ENCODE peak calls at places on chromosomes 16 and 17, in five cellular contexts. J is Calu3; M is HFFc6; A is T-helper 9 cell; X is effector CD4-positive, alpha-beta T cell. L is an unnamed sample.
A peak's percentile ranks its signal among the peaks of the same experiment; 100 is the strongest.

GRCh38 chr16:46808997-46809396 is 22.0 kb downstream of the C16orf87 start:
- DNase-seq in M (no peak), X (no peak), J (no peak), A (no peak), L (no peak)

GRCh38 chr17:49603720-49604119 is 28.0 kb downstream of the NXPH3 start:
- DNase-seq in J (no peak), A (no peak), X (no peak), M (no peak), L (no peak)

GRCh38 chr17:278055-279028 is 74.3 kb downstream of the RPH3AL start:
- DNase-seq in A (no peak), J (no peak), X (no peak), M (no peak), L (no peak)

GRCh38 chr16:84631882-84632281 is 14.0 kb upstream of the COTL1 start:
- DNase-seq in X (no peak), J (no peak), M (no peak), A (no peak), L (no peak)

GRCh38 chr17:59707971-59708425 is 544 bp downstream of the VMP1 start:
- DNase-seq in M (no peak), X (no peak), A (peak; percentile 3), J (no peak), L (no peak)

GRCh38 chr16:27318399-27319256 is 4.9 kb downstream of the IL4R start:
- DNase-seq in A (no peak), X (peak; percentile 38), M (no peak), J (peak; percentile 46), L (no peak)

GRCh38 chr17:2933606-2934005 is 129.8 kb downstream of the OR1D5 start:
- DNase-seq in J (no peak), A (no peak), M (no peak), X (no peak), L (no peak)

GRCh38 chr17:71068351-71068750 is 899.0 kb downstream of the KCNJ2 start:
- DNase-seq in M (no peak), A (no peak), X (no peak), J (no peak), L (no peak)

GRCh38 chr17:33266116-33266515 is 27.0 kb downstream of the ASIC2 start:
- DNase-seq in X (no peak), J (no peak), M (no peak), A (no peak), L (no peak)

GRCh38 chr16:10971560-10971961 is 27.2 kb downstream of the CLEC16A start:
- DNase-seq in M (peak; percentile 93), A (no peak), J (peak; percentile 64), X (peak; percentile 31), L (peak; percentile 29)

GRCh38 chr16:22139732-22140131 is 22.6 kb upstream of the SDR42E2 start:
- DNase-seq in X (no peak), J (no peak), A (no peak), M (no peak), L (no peak)

GRCh38 chr16:30139895-30140481 is 17.0 kb upstream of the MAPK3 start:
- DNase-seq in J (no peak), M (no peak), X (no peak), A (no peak), L (no peak)

GRCh38 chr16:69293401-69293800 is 17.7 kb upstream of the VPS4A start:
- DNase-seq in X (no peak), J (no peak), M (no peak), A (no peak), L (no peak)

GRCh38 chr17:79985361-79985760 is 50.3 kb downstream of the TBC1D16 start:
- DNase-seq in A (no peak), M (no peak), J (no peak), X (no peak), L (no peak)

GRCh38 chr16:87330257-87330624 is 13.0 kb upstream of the C16orf95 start:
- DNase-seq in J (no peak), A (no peak), M (no peak), X (no peak), L (no peak)

GRCh38 chr17:8350339-8350738 is 10.7 kb downstream of the ODF4 start:
- DNase-seq in J (no peak), M (no peak), X (no peak), A (no peak), L (no peak)

GRCh38 chr17:9645858-9646555 is 690 bp downstream of the USP43 start:
- DNase-seq in A (no peak), X (no peak), M (no peak), J (peak; percentile 67), L (peak; percentile 76)

GRCh38 chr17:55458977-55459376 is 37.3 kb upstream of the MMD start:
- DNase-seq in M (peak; percentile 70), X (no peak), A (no peak), J (peak; percentile 54), L (no peak)

GRCh38 chr17:40035162-40035559 is 19.0 kb downstream of the MED24 start:
- DNase-seq in M (no peak), J (peak; percentile 74), A (no peak), X (no peak), L (no peak)

GRCh38 chr16:79415983-79416641 is 184.4 kb downstream of the MAF start:
- DNase-seq in A (no peak), M (no peak), J (no peak), X (no peak), L (no peak)

GRCh38 chr17:10270258-10270657 is 71.9 kb upstream of the GAS7 start:
- DNase-seq in A (no peak), M (no peak), J (no peak), X (no peak), L (no peak)

GRCh38 chr17:78737332-78737731 is 44.7 kb downstream of the CYTH1 start:
- DNase-seq in J (no peak), X (no peak), A (no peak), M (peak; percentile 75), L (no peak)

GRCh38 chr16:69848635-69849545 is 86.8 kb downstream of the WWP2 start:
- DNase-seq in J (no peak), A (no peak), M (peak; percentile 86), X (no peak), L (peak; percentile 87)

GRCh38 chr17:40460585-40460975 is 17.3 kb downstream of the IGFBP4 start:
- DNase-seq in M (no peak), X (no peak), A (no peak), J (no peak), L (no peak)

GRCh38 chr17:19727466-19728113 is 11.2 kb upstream of the SLC47A2 start:
- DNase-seq in A (no peak), X (no peak), M (peak; percentile 69), J (no peak), L (peak; percentile 50)

GRCh38 chr17:79851461-79851817 is 12.2 kb upstream of the CBX4 start:
- DNase-seq in A (no peak), J (peak; percentile 92), M (no peak), X (no peak), L (peak; percentile 76)

GRCh38 chr16:23502466-23502865 is 7.8 kb downstream of the GGA2 start:
- DNase-seq in X (no peak), A (no peak), M (no peak), J (no peak), L (no peak)

GRCh38 chr17:49991409-49991808 is 3.6 kb downstream of the DLX3 start:
- DNase-seq in J (no peak), X (no peak), M (no peak), A (no peak), L (no peak)

GRCh38 chr17:75521290-75521689 is 4.2 kb upstream of the LLGL2 start:
- DNase-seq in M (no peak), X (no peak), A (no peak), J (no peak), L (no peak)

GRCh38 chr17:38602453-38602852 is 3.3 kb downstream of the SRCIN1 start:
- DNase-seq in J (no peak), M (no peak), X (no peak), A (no peak), L (no peak)

GRCh38 chr17:7475764-7476422 is 3.5 kb downstream of the ZBTB4 start:
- DNase-seq in M (peak; percentile 35), J (no peak), X (no peak), A (no peak), L (peak; percentile 50)

GRCh38 chr16:85611205-85611454 is 2.0 kb upstream of the GSE1 start:
- DNase-seq in X (no peak), M (no peak), J (no peak), A (no peak), L (no peak)

GRCh38 chr16:57800213-57801097 is 1.8 kb downstream of the KIFC3 start:
- DNase-seq in M (no peak), A (no peak), X (no peak), J (no peak), L (no peak)

GRCh38 chr16:20202747-20203146 is 124.6 kb downstream of the GP2 start:
- DNase-seq in X (no peak), M (no peak), A (no peak), J (no peak), L (no peak)

GRCh38 chr17:61597606-61598005 is 6.6 kb upstream of the NACA2 start:
- DNase-seq in A (no peak), X (no peak), J (no peak), M (no peak), L (no peak)

GRCh38 chr17:42660692-42661345 is 1.7 kb downstream of the TUBG2 start:
- DNase-seq in X (no peak), J (no peak), A (no peak), M (peak; percentile 74), L (no peak)

GRCh38 chr17:43608313-43608712 is 53.4 kb downstream of the MEOX1 start:
- DNase-seq in X (no peak), M (peak; percentile 84), A (no peak), J (no peak), L (no peak)